ENCODE peak calls at places on chromosomes 1 and 21, in ten cellular contexts. One of them, this sample, is unnamed.
A peak's percentile ranks its signal among the peaks of the same experiment; 100 is the strongest.

GRCh38 chr1:2976180-2976562 is 45.1 kb upstream of the ACTRT2 start:
- DNase-seq in stimulated activated CD8-positive, alpha-beta memory T cell treated with anti-CD3 and anti-CD28 coated beads, Interleukin-15, amount 100 ng/mL, for 48 hours: no peak
- DNase-seq in H4: no peak
- DNase-seq in lower leg skin: no peak
- DNase-seq in spleen: no peak
- DNase-seq in AG10803: no peak
- DNase-seq in EL: no peak
- DNase-seq in activated T-cell treated with anti-CD3 and anti-CD28 coated beads, Interleukin-2, amount 50 U/mL, for 72 hours: no peak
- DNase-seq in DMS 273 treated with DMSO at 0.1 percent for 48 hours: no peak
- DNase-seq in retina: no peak
- DNase-seq in this sample: no peak

GRCh38 chr21:36164427-36164784 is 7.8 kb downstream of the DOP1B start:
- DNase-seq in stimulated activated CD8-positive, alpha-beta memory T cell treated with anti-CD3 and anti-CD28 coated beads, Interleukin-15, amount 100 ng/mL, for 48 hours: no peak
- DNase-seq in H4: no peak
- DNase-seq in lower leg skin: no peak
- DNase-seq in spleen: no peak
- DNase-seq in AG10803: no peak
- DNase-seq in EL: no peak
- DNase-seq in activated T-cell treated with anti-CD3 and anti-CD28 coated beads, Interleukin-2, amount 50 U/mL, for 72 hours: no peak
- DNase-seq in DMS 273 treated with DMSO at 0.1 percent for 48 hours: no peak
- DNase-seq in retina: no peak
- DNase-seq in this sample: no peak

GRCh38 chr1:95039360-95040031 is 33.3 kb downstream of the ALG14 start:
- DNase-seq in stimulated activated CD8-positive, alpha-beta memory T cell treated with anti-CD3 and anti-CD28 coated beads, Interleukin-15, amount 100 ng/mL, for 48 hours: no peak
- DNase-seq in H4: no peak
- DNase-seq in lower leg skin: no peak
- DNase-seq in spleen: no peak
- DNase-seq in AG10803: no peak
- DNase-seq in EL: no peak
- DNase-seq in activated T-cell treated with anti-CD3 and anti-CD28 coated beads, Interleukin-2, amount 50 U/mL, for 72 hours: no peak
- DNase-seq in DMS 273 treated with DMSO at 0.1 percent for 48 hours: no peak
- DNase-seq in retina: no peak
- DNase-seq in this sample: no peak

GRCh38 chr1:3217096-3217724 is 148.2 kb downstream of the PRDM16 start:
- DNase-seq in stimulated activated CD8-positive, alpha-beta memory T cell treated with anti-CD3 and anti-CD28 coated beads, Interleukin-15, amount 100 ng/mL, for 48 hours: no peak
- DNase-seq in H4: no peak
- DNase-seq in lower leg skin: no peak
- DNase-seq in spleen: no peak
- DNase-seq in AG10803: no peak
- DNase-seq in EL: no peak
- DNase-seq in activated T-cell treated with anti-CD3 and anti-CD28 coated beads, Interleukin-2, amount 50 U/mL, for 72 hours: no peak
- DNase-seq in DMS 273 treated with DMSO at 0.1 percent for 48 hours: no peak
- DNase-seq in retina: peak; percentile 78
- DNase-seq in this sample: no peak

GRCh38 chr21:38948377-38948776 is 142.6 kb downstream of the ETS2 start:
- DNase-seq in stimulated activated CD8-positive, alpha-beta memory T cell treated with anti-CD3 and anti-CD28 coated beads, Interleukin-15, amount 100 ng/mL, for 48 hours: no peak
- DNase-seq in H4: no peak
- DNase-seq in lower leg skin: no peak
- DNase-seq in spleen: no peak
- DNase-seq in AG10803: peak; percentile 79
- DNase-seq in EL: peak; percentile 44
- DNase-seq in activated T-cell treated with anti-CD3 and anti-CD28 coated beads, Interleukin-2, amount 50 U/mL, for 72 hours: no peak
- DNase-seq in DMS 273 treated with DMSO at 0.1 percent for 48 hours: no peak
- DNase-seq in retina: no peak
- DNase-seq in this sample: no peak

GRCh38 chr1:202505356-202505755 is 156.9 kb downstream of the PPP1R12B start:
- DNase-seq in stimulated activated CD8-positive, alpha-beta memory T cell treated with anti-CD3 and anti-CD28 coated beads, Interleukin-15, amount 100 ng/mL, for 48 hours: no peak
- DNase-seq in H4: peak; percentile 33
- DNase-seq in lower leg skin: peak; percentile 18
- DNase-seq in spleen: no peak
- DNase-seq in AG10803: peak; percentile 81
- DNase-seq in EL: peak; percentile 83
- DNase-seq in activated T-cell treated with anti-CD3 and anti-CD28 coated beads, Interleukin-2, amount 50 U/mL, for 72 hours: no peak
- DNase-seq in DMS 273 treated with DMSO at 0.1 percent for 48 hours: no peak
- DNase-seq in retina: no peak
- DNase-seq in this sample: no peak

GRCh38 chr1:192609110-192610079 is 26.6 kb upstream of the RGS13 start:
- DNase-seq in stimulated activated CD8-positive, alpha-beta memory T cell treated with anti-CD3 and anti-CD28 coated beads, Interleukin-15, amount 100 ng/mL, for 48 hours: peak; percentile 28
- DNase-seq in H4: no peak
- DNase-seq in lower leg skin: peak; percentile 65
- DNase-seq in spleen: peak; percentile 92
- DNase-seq in AG10803: no peak
- DNase-seq in EL: no peak
- DNase-seq in activated T-cell treated with anti-CD3 and anti-CD28 coated beads, Interleukin-2, amount 50 U/mL, for 72 hours: peak; percentile 52
- DNase-seq in DMS 273 treated with DMSO at 0.1 percent for 48 hours: no peak
- DNase-seq in retina: no peak
- DNase-seq in this sample: peak; percentile 85

GRCh38 chr1:167594827-167595226 is 35.2 kb upstream of the RCSD1 start:
- DNase-seq in stimulated activated CD8-positive, alpha-beta memory T cell treated with anti-CD3 and anti-CD28 coated beads, Interleukin-15, amount 100 ng/mL, for 48 hours: no peak
- DNase-seq in H4: no peak
- DNase-seq in lower leg skin: no peak
- DNase-seq in spleen: no peak
- DNase-seq in AG10803: no peak
- DNase-seq in EL: no peak
- DNase-seq in activated T-cell treated with anti-CD3 and anti-CD28 coated beads, Interleukin-2, amount 50 U/mL, for 72 hours: no peak
- DNase-seq in DMS 273 treated with DMSO at 0.1 percent for 48 hours: no peak
- DNase-seq in retina: no peak
- DNase-seq in this sample: no peak

GRCh38 chr1:4657920-4658585 is 3.6 kb downstream of the AJAP1 start:
- DNase-seq in stimulated activated CD8-positive, alpha-beta memory T cell treated with anti-CD3 and anti-CD28 coated beads, Interleukin-15, amount 100 ng/mL, for 48 hours: no peak
- DNase-seq in H4: no peak
- DNase-seq in lower leg skin: no peak
- DNase-seq in spleen: no peak
- DNase-seq in AG10803: no peak
- DNase-seq in EL: no peak
- DNase-seq in activated T-cell treated with anti-CD3 and anti-CD28 coated beads, Interleukin-2, amount 50 U/mL, for 72 hours: no peak
- DNase-seq in DMS 273 treated with DMSO at 0.1 percent for 48 hours: no peak
- DNase-seq in retina: peak; percentile 75
- DNase-seq in this sample: no peak

GRCh38 chr21:33384851-33385331 is 18.3 kb upstream of the IFNGR2 start:
- DNase-seq in stimulated activated CD8-positive, alpha-beta memory T cell treated with anti-CD3 and anti-CD28 coated beads, Interleukin-15, amount 100 ng/mL, for 48 hours: no peak
- DNase-seq in H4: no peak
- DNase-seq in lower leg skin: no peak
- DNase-seq in spleen: no peak
- DNase-seq in AG10803: no peak
- DNase-seq in EL: no peak
- DNase-seq in activated T-cell treated with anti-CD3 and anti-CD28 coated beads, Interleukin-2, amount 50 U/mL, for 72 hours: no peak
- DNase-seq in DMS 273 treated with DMSO at 0.1 percent for 48 hours: no peak
- DNase-seq in retina: no peak
- DNase-seq in this sample: peak; percentile 82

GRCh38 chr1:26432793-26433192 is 672 bp downstream of the DHDDS start:
- DNase-seq in stimulated activated CD8-positive, alpha-beta memory T cell treated with anti-CD3 and anti-CD28 coated beads, Interleukin-15, amount 100 ng/mL, for 48 hours: no peak
- DNase-seq in H4: no peak
- DNase-seq in lower leg skin: no peak
- DNase-seq in spleen: no peak
- DNase-seq in AG10803: no peak
- DNase-seq in EL: no peak
- DNase-seq in activated T-cell treated with anti-CD3 and anti-CD28 coated beads, Interleukin-2, amount 50 U/mL, for 72 hours: no peak
- DNase-seq in DMS 273 treated with DMSO at 0.1 percent for 48 hours: no peak
- DNase-seq in retina: no peak
- DNase-seq in this sample: no peak